ENCODE peak calls at places on chromosomes 3 and 15, in eight cellular contexts. R, A, L, E, T, X, G and B are unnamed samples.
A peak's percentile ranks its signal among the peaks of the same experiment; 100 is the strongest.

GRCh38 chr3:123025642-123026521 is 1.7 kb downstream of the SEMA5B start:
- DNase-seq in T (no peak), E (no peak), A (peak; percentile 27), R (no peak), L (no peak), G (peak; percentile 53), X (no peak), B (no peak)

GRCh38 chr3:134430950-134431445 is 54.8 kb downstream of the ANAPC13 start:
- DNase-seq in E (no peak), R (no peak), G (no peak), T (no peak), A (no peak), L (peak; percentile 86), X (no peak), B (no peak)

GRCh38 chr3:172135766-172136729 is 96.7 kb downstream of the FNDC3B start:
- DNase-seq in A (no peak), T (no peak), G (no peak), R (no peak), E (no peak), X (no peak), L (no peak), B (no peak)

GRCh38 chr15:35925634-35926380 is 379.8 kb upstream of the DPH6 start:
- DNase-seq in G (no peak), L (no peak), X (no peak), E (no peak), R (no peak), A (no peak), T (no peak), B (no peak)

GRCh38 chr3:13358051-13358450 is 62.1 kb downstream of the NUP210 start:
- DNase-seq in L (no peak), E (no peak), A (no peak), R (no peak), T (no peak), G (no peak), X (no peak), B (no peak)

GRCh38 chr15:62365795-62366442 is 200.8 kb upstream of the C2CD4B start:
- DNase-seq in E (no peak), A (no peak), T (no peak), L (no peak), R (peak; percentile 80), G (no peak), X (no peak), B (no peak)

GRCh38 chr3:102354818-102355515 is 79.8 kb upstream of the ZPLD1 start:
- DNase-seq in T (no peak), L (no peak), X (no peak), R (no peak), E (no peak), G (no peak), A (no peak), B (no peak)

GRCh38 chr3:105367063-105367405 is 325 bp downstream of the ALCAM start:
- DNase-seq in E (no peak), L (peak; percentile 33), G (peak; percentile 54), T (peak; percentile 43), A (no peak), X (no peak), R (peak; percentile 59), B (peak; percentile 31)

GRCh38 chr3:43173949-43174348 is 68.1 kb upstream of the POMGNT2 start:
- DNase-seq in E (no peak), R (no peak), A (no peak), L (no peak), T (no peak), X (no peak), G (no peak), B (no peak)

GRCh38 chr3:9826815-9827574 is 16.8 kb downstream of the RPUSD3 start:
- DNase-seq in R (no peak), A (no peak), G (no peak), T (peak; percentile 18), X (no peak), E (no peak), L (peak; percentile 60), B (no peak)

GRCh38 chr15:63060699-63061098 is 18.2 kb downstream of the TPM1 start:
- DNase-seq in X (no peak), R (no peak), G (no peak), A (no peak), T (no peak), E (no peak), L (no peak), B (no peak)

GRCh38 chr3:192819001-192819569 is 91.7 kb upstream of the FGF12 start:
- DNase-seq in A (no peak), L (no peak), G (no peak), T (peak; percentile 15), E (no peak), R (no peak), X (no peak), B (no peak)

GRCh38 chr3:182794806-182795369 is 1.6 kb downstream of the ATP11B start:
- DNase-seq in X (no peak), T (peak; percentile 2), E (no peak), A (no peak), G (no peak), R (no peak), L (no peak), B (no peak)

GRCh38 chr3:182793663-182794454 is 555 bp downstream of the ATP11B start:
- DNase-seq in A (peak; percentile 31), G (peak; percentile 73), L (peak; percentile 70), E (no peak), T (peak; percentile 51), X (no peak), R (peak; percentile 75), B (peak; percentile 42)

GRCh38 chr3:182796310-182796709 is 3.0 kb downstream of the ATP11B start:
- DNase-seq in A (no peak), G (no peak), E (no peak), L (no peak), R (no peak), T (no peak), X (no peak), B (no peak)

GRCh38 chr3:182794455-182794773 is 1.1 kb downstream of the ATP11B start:
- DNase-seq in R (no peak), A (no peak), L (peak; percentile 36), T (no peak), X (no peak), E (no peak), G (no peak), B (no peak)

DNA sequence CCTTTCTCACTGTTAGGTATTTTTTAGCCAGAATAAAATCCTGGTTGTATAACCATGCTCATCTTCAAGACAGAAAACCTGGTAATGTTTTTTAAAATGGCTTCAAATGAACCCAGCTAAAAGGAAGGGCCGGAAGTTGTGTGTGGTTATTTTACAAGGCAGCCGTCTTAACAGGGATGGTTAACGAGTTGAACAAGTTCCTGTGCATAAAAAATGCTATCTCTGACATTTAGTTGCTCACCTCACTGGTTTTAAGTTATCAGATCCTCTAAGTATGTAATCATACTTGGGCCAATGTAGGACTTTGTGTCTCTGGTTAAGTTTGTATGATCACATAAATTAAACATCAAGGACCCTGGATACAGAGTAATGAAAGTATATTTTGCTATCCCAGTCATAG is 2.1 kb downstream of the ATP11B start:
- DNase-seq in T (peak; percentile 73), A (no peak), X (no peak), R (peak; percentile 65), G (no peak), E (no peak), L (peak; percentile 76), B (no peak)
- H3K4me3 ChIP-seq in T (peak overlapping the region; percentile 57), A (no peak overlapping the region), X (peak overlapping the region; percentile 79), R (peak overlapping the region; percentile 93), G (peak overlapping the region; percentile 93), E (peak overlapping the region; percentile 81), L (peak overlapping the region; percentile 86), B (no peak overlapping the region)

GRCh38 chr3:120497318-120497717 is 46.5 kb upstream of the FSTL1 start:
- DNase-seq in A (no peak), X (no peak), E (no peak), R (no peak), G (no peak), L (no peak), T (no peak), B (no peak)
- H3K27ac ChIP-seq in A (peak overlapping the region; percentile 58), X (no peak overlapping the region), E (no peak overlapping the region), R (no peak overlapping the region), G (no peak overlapping the region), L (no peak overlapping the region), T (no peak overlapping the region), B (no peak overlapping the region)

GRCh38 chr3:191256405-191256804 is 57.4 kb downstream of the OSTN start:
- DNase-seq in E (no peak), T (no peak), L (no peak), G (no peak), X (no peak), A (no peak), R (no peak), B (no peak)
- H3K4me1 ChIP-seq in E (no peaks in the 10 kb centered on the region), T (no peaks in the 10 kb centered on the region), L (peaks cover 89% of the 10 kb centered on the region), G (no peaks in the 10 kb centered on the region), X (no peaks in the 10 kb centered on the region), A (no peaks in the 10 kb centered on the region), R (no peaks in the 10 kb centered on the region), B (peaks cover 2% of the 10 kb centered on the region)

DNA sequence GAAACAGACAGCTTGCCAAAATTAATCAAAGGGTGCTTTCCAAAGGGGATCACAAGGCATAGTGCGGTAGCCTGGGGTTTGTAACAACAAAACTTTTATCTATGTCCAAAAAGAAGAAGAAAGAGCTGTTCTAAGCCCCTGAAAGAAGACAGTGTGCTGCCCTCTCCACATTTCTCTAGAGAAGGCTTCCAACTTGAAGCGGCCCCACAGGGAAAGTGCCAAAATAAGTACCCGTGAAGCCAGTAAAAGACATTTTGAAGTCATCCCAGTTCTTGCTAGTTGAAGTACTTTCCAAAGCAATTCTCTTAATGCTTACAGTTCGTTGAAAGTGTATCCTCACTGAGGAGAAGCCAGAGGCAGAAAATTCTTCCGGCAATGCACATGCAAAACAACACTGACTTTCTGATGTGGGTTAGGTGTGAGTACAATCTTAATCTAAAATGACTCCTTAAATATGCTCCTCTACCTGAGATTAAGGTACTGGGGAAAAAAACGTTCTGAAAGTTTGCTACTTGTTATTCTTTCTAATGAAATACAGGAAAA is 21.3 kb downstream of the GPR15 start:
- DNase-seq in L (no peak), X (no peak), T (no peak), E (no peak), R (no peak), G (no peak), A (no peak), B (no peak)
- H3K4me3 ChIP-seq in L (no peak overlapping the region), X (no peak overlapping the region), T (no peak overlapping the region), E (no peak overlapping the region), R (no peak overlapping the region), G (no peak overlapping the region), A (no peak overlapping the region), B (no peak overlapping the region)

GRCh38 chr3:11157406-11157805 is 3.1 kb downstream of the HRH1 start:
- DNase-seq in G (no peak), E (no peak), L (no peak), T (no peak), R (no peak), A (no peak), X (no peak), B (no peak)

GRCh38 chr3:11155341-11156025 is 1.2 kb downstream of the HRH1 start:
- DNase-seq in T (no peak), R (peak; percentile 80), X (peak; percentile 62), A (peak; percentile 80), L (no peak), G (peak; percentile 85), E (peak; percentile 58), B (peak; percentile 41)

GRCh38 chr3:11156026-11156410 is 1.7 kb downstream of the HRH1 start:
- DNase-seq in G (no peak), A (no peak), L (no peak), E (no peak), R (no peak), X (no peak), T (no peak), B (no peak)

GRCh38 chr3:11154953-11155325 is 646 bp downstream of the HRH1 start:
- DNase-seq in T (no peak), L (no peak), G (no peak), E (no peak), R (no peak), A (peak; percentile 23), X (no peak), B (no peak)

GRCh38 chr3:11154036-11154952 is at the start of gene HRH1:
- DNase-seq in L (no peak), T (no peak), R (no peak), X (no peak), E (no peak), A (peak; percentile 31), G (peak; percentile 61), B (no peak)
- H3K27ac ChIP-seq in L (no peak within 1 kb of the TSS), T (no peak within 1 kb of the TSS), R (no peak within 1 kb of the TSS), X (peak within 1 kb of the TSS; percentile 35), E (peak within 1 kb of the TSS; percentile 13), A (peak within 1 kb of the TSS; percentile 49), G (peak within 1 kb of the TSS; percentile 21), B (no peak within 1 kb of the TSS)